ENCODE peak calls at places on chromosomes 12 and 14, in ten cellular contexts. M, T, J, D, Z, U, B, A, O and N are unnamed samples.

GRCh38 chr14:88621090-88621489 is 58.3 kb downstream of the ZC3H14 start:
- DNase-seq in B (no peak), U (no peak), T (no peak), A (no peak), D (no peak), J (no peak), Z (no peak), M (no peak), O (no peak), N (no peak)

GRCh38 chr12:113130457-113131135 is 5.0 kb downstream of the RASAL1 start:
- DNase-seq in M (no peak), T (no peak), U (no peak), D (no peak), B (no peak), O (peak), Z (no peak), J (peak), A (peak), N (no peak)

GRCh38 chr14:96627386-96627785 is 125.2 kb downstream of the PAPOLA start:
- DNase-seq in B (no peak), J (no peak), O (no peak), T (no peak), U (no peak), Z (no peak), A (no peak), M (no peak), D (no peak), N (no peak)

GRCh38 chr12:120628919-120629318 is 11.5 kb upstream of the CABP1 start:
- DNase-seq in B (no peak), M (no peak), U (no peak), J (peak), D (no peak), Z (no peak), O (peak), A (peak), T (no peak), N (no peak)

GRCh38 chr14:105414456-105415371 is 4.9 kb upstream of the MTA1 start:
- DNase-seq in U (peak), O (peak), A (peak), M (peak), B (peak), Z (peak), D (peak), J (peak), T (no peak), N (peak)

GRCh38 chr12:104456417-104456949 is at the start of gene CHST11:
- DNase-seq in T (peak), D (peak), J (peak), U (peak), Z (peak), O (no peak), A (peak), M (peak), B (peak), N (peak)

GRCh38 chr14:102568115-102568614 is 24.3 kb upstream of the RCOR1 start:
- DNase-seq in T (no peak), M (peak), D (no peak), O (peak), J (no peak), B (no peak), Z (no peak), U (peak), A (peak), N (peak)

GRCh38 chr12:94973202-94973601 is 30.3 kb downstream of the NDUFA12 start:
- DNase-seq in T (no peak), O (no peak), A (no peak), Z (no peak), B (no peak), U (no peak), D (no peak), M (no peak), J (no peak), N (no peak)

GRCh38 chr12:124281309-124281708 is 13.6 kb upstream of the RFLNA start:
- DNase-seq in T (no peak), Z (no peak), O (no peak), U (no peak), B (no peak), M (no peak), A (no peak), D (no peak), J (no peak), N (no peak)

GRCh38 chr14:75125617-75126016 is 1.2 kb downstream of the NEK9 start:
- DNase-seq in A (peak), D (no peak), U (no peak), T (no peak), Z (no peak), O (no peak), M (no peak), B (peak), J (no peak), N (peak)

GRCh38 chr12:14249368-14249767 is 116.1 kb upstream of the ATF7IP start:
- DNase-seq in M (no peak), D (no peak), U (no peak), Z (no peak), J (peak), B (no peak), A (no peak), O (peak), T (no peak), N (no peak)

DNA sequence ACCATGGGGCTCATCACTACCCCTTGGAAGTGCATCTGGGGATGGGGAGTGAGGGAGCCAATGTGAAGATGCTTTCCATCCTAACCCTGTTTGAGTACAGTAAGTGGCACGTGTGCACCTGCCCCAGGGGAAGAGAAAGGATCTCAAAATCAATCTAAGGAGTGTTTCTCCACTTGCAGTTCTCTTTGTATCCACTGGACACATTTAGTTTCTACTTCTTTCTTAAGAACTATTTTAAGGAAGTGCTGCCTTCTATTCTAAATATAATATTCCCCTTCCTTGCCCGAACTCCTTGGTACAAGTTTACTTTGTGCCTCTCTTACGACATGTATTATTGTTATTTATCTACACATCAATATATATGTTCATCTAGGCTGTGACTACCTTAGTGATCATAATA is 73.8 kb downstream of the TTC6 start:
- DNase-seq in J (no peak), U (no peak), A (no peak), D (no peak), B (no peak), T (no peak), O (no peak), Z (no peak), M (no peak), N (no peak)
- TF ChIP-seq CTCF in J (no peak), U (no peak), A (no peak), D (no peak), B (no peak), T (no peak), O (no peak), Z (no peak), M (no peak), N (no peak)

GRCh38 chr14:84217066-84217465 is 1312.9 kb upstream of the FLRT2 start:
- DNase-seq in B (no peak), D (no peak), Z (no peak), M (no peak), J (no peak), U (no peak), O (no peak), T (no peak), A (no peak), N (no peak)
- H3K27ac ChIP-seq in B (no peak), D (no peak), Z (no peak), M (no peak), J (no peak), U (no peak), O (no peak), T (no peak), A (no peak), N (no peak)

GRCh38 chr14:77273796-77274195 is 2.8 kb upstream of the NGB start:
- DNase-seq in T (no peak), J (no peak), D (no peak), A (no peak), O (no peak), B (no peak), Z (no peak), U (no peak), M (no peak), N (no peak)

GRCh38 chr14:77275855-77276153 is 4.8 kb upstream of the NGB start:
- DNase-seq in A (no peak), J (no peak), T (no peak), Z (no peak), D (no peak), U (no peak), O (no peak), M (no peak), B (no peak), N (no peak)

GRCh38 chr14:77276959-77277358 is 6.0 kb upstream of the NGB start:
- DNase-seq in U (no peak), O (no peak), T (no peak), Z (no peak), A (no peak), D (no peak), B (no peak), J (no peak), M (no peak), N (no peak)

GRCh38 chr14:77276295-77276935 is 5.4 kb upstream of the NGB start:
- DNase-seq in B (no peak), Z (no peak), T (no peak), D (no peak), O (no peak), U (no peak), A (no peak), M (no peak), J (no peak), N (no peak)

DNA sequence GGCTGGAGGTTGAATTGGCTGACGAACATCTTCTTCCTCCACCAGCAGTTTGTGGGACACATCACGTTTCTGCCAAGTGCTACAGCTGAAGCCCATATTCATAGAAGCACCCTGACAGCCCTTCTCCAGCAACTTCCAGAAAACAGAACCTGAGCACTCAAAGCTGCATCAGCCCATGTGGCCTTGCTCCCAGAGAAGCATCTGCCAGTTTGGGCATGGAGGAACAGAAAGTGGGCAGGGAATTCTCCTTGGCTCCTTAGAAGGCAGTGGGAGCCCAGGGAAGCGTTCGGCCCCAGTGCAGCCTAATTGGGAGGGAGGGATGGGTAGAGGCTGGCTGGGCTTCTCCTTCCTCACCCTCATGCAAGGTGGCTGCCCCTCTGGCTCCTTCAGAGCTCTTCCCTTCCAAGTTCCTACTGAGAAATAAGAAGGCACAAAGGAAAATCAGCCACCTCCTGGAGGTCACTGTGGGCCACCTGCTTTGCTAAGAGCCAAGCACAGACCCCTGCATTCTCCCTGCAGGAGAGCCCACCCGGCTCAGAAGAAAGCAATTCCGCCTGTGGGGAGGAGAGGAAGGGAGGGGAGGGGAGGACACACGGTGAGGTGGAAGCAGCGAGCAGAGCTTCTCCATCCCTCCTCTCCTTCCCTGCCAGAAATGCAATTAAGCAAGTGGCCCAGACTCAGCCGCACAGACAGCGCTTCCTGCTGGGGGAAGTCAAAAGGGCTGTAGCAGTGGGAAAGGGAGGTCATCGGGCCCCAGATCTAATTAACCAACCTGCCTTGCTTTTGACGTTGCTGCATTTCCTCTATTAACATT is 4.2 kb upstream of the NGB start:
- DNase-seq in M (no peak), B (no peak), D (no peak), O (no peak), A (no peak), U (no peak), Z (no peak), T (no peak), J (no peak), N (no peak)
- TF ChIP-seq CTCF in M (no peak), B (no peak), D (no peak), O (no peak), A (no peak), U (no peak), Z (no peak), T (no peak), J (no peak), N (no peak)

DNA sequence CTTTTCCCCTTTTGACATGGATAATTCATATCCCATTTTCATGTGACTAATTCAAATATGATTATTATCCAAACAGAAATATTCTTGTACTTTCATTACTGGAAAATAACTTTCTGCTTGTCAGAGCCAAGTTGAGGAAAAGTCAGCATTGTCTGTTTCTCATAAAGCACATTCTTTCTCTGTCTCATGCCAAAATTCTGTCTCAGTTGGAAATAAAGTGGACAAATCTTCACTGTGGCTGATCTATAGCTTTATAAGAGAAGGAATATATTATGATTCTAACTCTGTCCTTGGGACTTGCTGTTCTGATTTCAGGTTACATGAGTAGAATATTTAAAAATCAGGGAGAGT is 22.7 kb upstream of the PRICKLE1 start:
- DNase-seq in M (no peak), T (no peak), A (no peak), D (no peak), Z (no peak), O (no peak), J (no peak), B (no peak), U (no peak), N (no peak)
- H3K27ac ChIP-seq in M (no peak), T (no peak), A (no peak), D (no peak), Z (no peak), O (no peak), J (no peak), B (no peak), U (no peak), N (no peak)

GRCh38 chr14:36750244-36750643 is 88.6 kb downstream of the PAX9 start:
- DNase-seq in Z (no peak), U (no peak), B (no peak), O (no peak), T (no peak), A (no peak), J (no peak), D (no peak), M (no peak), N (no peak)

GRCh38 chr14:36746907-36747306 is 85.2 kb downstream of the PAX9 start:
- DNase-seq in Z (no peak), U (no peak), A (no peak), B (no peak), T (no peak), J (no peak), O (no peak), D (no peak), M (no peak), N (no peak)

GRCh38 chr14:36748814-36749213 is 87.2 kb downstream of the PAX9 start:
- DNase-seq in O (no peak), M (no peak), A (no peak), D (no peak), B (no peak), T (no peak), Z (no peak), J (no peak), U (no peak), N (no peak)

GRCh38 chr14:36751116-36751515 is 89.5 kb downstream of the PAX9 start:
- DNase-seq in T (no peak), A (no peak), J (no peak), O (no peak), M (no peak), D (no peak), B (no peak), Z (no peak), U (no peak), N (no peak)

GRCh38 chr14:36747411-36748184 is 85.9 kb downstream of the PAX9 start:
- DNase-seq in J (no peak), B (no peak), O (peak), D (no peak), T (no peak), A (peak), M (no peak), U (no peak), Z (no peak), N (peak)
- TF ChIP-seq CTCF in J (peak), B (peak), O (peak), D (no peak), T (peak), A (peak), M (no peak), U (peak), Z (no peak), N (peak)

GRCh38 chr14:61543946-61544345 is 151.4 kb upstream of the HIF1A start:
- DNase-seq in O (no peak), T (no peak), B (no peak), U (no peak), M (peak), Z (no peak), J (no peak), A (no peak), D (no peak), N (no peak)
- H3K27ac ChIP-seq in O (no peak), T (peak), B (no peak), U (no peak), M (no peak), Z (peak), J (peak), A (peak), D (peak), N (peak)

GRCh38 chr14:20350860-20351259 is 7.4 kb downstream of the PARP2 start:
- DNase-seq in Z (no peak), D (no peak), M (no peak), O (no peak), T (no peak), U (no peak), B (no peak), J (no peak), A (no peak), N (no peak)
- TF ChIP-seq CTCF in Z (no peak), D (no peak), M (no peak), O (no peak), T (no peak), U (peak), B (peak), J (peak), A (no peak), N (no peak)

GRCh38 chr14:32698831-32699230 is 239.8 kb upstream of the NPAS3 start:
- DNase-seq in O (no peak), U (no peak), J (no peak), A (no peak), Z (no peak), B (no peak), D (no peak), M (no peak), T (no peak), N (no peak)

GRCh38 chr14:32703246-32703645 is 235.4 kb upstream of the NPAS3 start:
- DNase-seq in J (peak), A (no peak), O (no peak), T (no peak), M (no peak), U (no peak), D (no peak), B (peak), Z (peak), N (no peak)

GRCh38 chr14:32702088-32702487 is 236.6 kb upstream of the NPAS3 start:
- DNase-seq in J (no peak), B (no peak), A (no peak), Z (no peak), T (no peak), U (no peak), D (no peak), O (no peak), M (no peak), N (no peak)

GRCh38 chr14:32701475-32701874 is 237.2 kb upstream of the NPAS3 start:
- DNase-seq in U (no peak), Z (no peak), J (no peak), O (no peak), T (no peak), B (no peak), D (no peak), A (no peak), M (no peak), N (no peak)

DNA sequence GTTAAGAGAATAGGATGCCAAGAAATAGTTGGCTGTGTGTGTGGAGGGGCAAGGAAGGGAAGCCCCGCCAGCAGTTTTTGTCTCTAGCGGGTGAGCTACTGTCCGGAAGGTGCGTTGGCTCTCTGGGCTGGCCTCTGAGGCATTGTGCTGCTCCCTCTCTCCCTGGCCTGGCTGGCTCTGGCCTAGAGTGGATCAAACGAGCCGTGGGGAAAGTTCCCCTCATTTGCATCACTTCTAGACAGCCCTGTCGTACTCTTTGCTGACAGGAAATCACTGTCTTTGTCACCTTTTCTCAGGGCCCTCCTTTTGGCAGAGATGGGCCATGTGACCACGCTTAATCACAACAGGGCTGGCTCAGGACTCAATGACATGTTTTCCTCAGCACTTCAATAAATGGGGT is 236.1 kb upstream of the NPAS3 start:
- DNase-seq in Z (peak), A (no peak), B (peak), M (no peak), O (no peak), J (peak), D (peak), U (no peak), T (no peak), N (no peak)
- H3K27ac ChIP-seq in Z (peak), A (no peak), B (no peak), M (no peak), O (no peak), J (peak), D (peak), U (no peak), T (peak), N (no peak)

DNA sequence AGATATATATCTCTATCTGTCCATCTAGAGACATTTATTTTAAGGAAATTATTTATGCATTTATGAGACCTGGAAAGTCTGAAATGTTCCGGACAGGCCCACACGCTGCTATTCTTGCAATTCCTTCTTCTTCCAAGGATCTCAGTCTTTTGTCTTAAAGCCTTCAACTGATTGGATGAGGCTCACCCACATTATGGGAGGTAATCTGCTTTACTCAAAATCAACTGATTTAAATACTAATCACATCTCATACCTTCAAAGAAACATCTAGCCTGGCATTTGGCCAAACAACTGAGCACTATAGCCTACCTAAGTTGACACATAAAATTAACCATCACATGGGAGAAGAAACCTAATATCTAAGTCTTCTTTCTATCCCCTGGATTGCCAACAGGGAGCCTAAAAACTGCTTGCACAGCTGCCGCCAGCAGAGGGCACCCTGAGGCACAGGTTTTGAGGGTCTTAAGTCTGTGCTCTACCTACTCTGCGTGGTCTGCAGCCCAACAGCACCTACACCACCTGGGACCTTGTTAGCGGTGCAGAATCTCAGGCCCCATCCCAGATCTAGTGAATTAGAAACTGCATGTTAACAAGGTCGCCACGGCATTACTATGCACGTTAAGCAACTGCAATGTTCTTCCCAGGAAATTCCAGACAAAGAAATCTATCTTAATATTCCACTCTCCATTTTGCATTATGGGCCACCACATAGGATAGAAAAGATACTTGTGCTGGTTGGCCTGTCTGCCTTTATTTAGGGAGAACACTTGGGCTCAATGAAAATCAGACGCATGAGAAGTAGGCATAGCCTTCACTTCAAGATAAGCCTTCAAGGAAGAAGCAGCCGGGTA is 249.7 kb downstream of the FOXG1 start:
- DNase-seq in J (peak), B (peak), O (peak), A (peak), D (no peak), U (peak), M (no peak), Z (no peak), T (no peak), N (peak)
- TF ChIP-seq CTCF in J (peak), B (peak), O (peak), A (peak), D (no peak), U (peak), M (no peak), Z (no peak), T (no peak), N (peak)

DNA sequence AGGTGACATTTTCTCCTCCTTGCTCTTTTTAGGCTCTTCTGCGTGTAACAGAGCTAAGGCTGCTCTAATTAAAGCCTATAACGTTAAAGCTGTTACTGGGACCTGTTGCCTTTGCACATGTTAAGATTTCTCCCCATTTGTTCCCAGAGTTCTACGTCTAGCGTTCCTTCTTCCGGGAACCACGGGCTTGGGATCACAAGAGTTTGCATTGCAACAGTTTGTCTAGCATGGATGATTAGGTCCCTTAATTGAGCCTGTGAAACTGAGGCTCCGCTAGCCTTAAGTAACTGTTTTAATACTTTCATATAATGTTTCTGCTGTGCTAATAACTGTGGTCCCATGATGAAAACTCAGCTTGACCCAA is 16.7 kb upstream of the LYZ start:
- DNase-seq in U (no peak), A (no peak), T (no peak), M (no peak), B (no peak), D (no peak), Z (no peak), J (no peak), O (no peak), N (no peak)
- H3K27ac ChIP-seq in U (peak), A (no peak), T (peak), M (peak), B (no peak), D (no peak), Z (no peak), J (no peak), O (peak), N (no peak)